ENCODE peak calls at places on chromosomes 2 and 18, in seven cellular contexts. Z, P, K, X, J, E and N are unnamed samples.

GRCh38 chr2:113169002-113169530 is 4.7 kb upstream of the PSD4 start:
- DNase-seq in Z (no peak), X (no peak), J (no peak), P (no peak), K (no peak), E (no peak), N (no peak)

GRCh38 chr18:5064846-5065245 is 132.2 kb downstream of the AKAIN1 start:
- DNase-seq in K (no peak), P (no peak), E (no peak), Z (no peak), J (no peak), X (no peak), N (no peak)

GRCh38 chr2:96391828-96392200 is 56.2 kb downstream of the NCAPH start:
- DNase-seq in X (no peak), E (no peak), Z (no peak), K (no peak), P (no peak), J (no peak), N (no peak)

GRCh38 chr18:45316127-45316526 is 299.1 kb upstream of the SLC14A2 start:
- DNase-seq in K (no peak), Z (no peak), P (no peak), E (peak; percentile 4), J (no peak), X (no peak), N (no peak)

GRCh38 chr2:191202881-191203397 is 42.3 kb upstream of the MYO1B start:
- DNase-seq in X (peak; percentile 33), E (no peak), P (no peak), J (peak; percentile 19), K (no peak), Z (no peak), N (no peak)

GRCh38 chr2:133158442-133158841 is 409.8 kb downstream of the NCKAP5 start:
- DNase-seq in E (no peak), Z (no peak), K (no peak), P (no peak), J (no peak), X (no peak), N (no peak)

GRCh38 chr2:228039752-228040534 is 141.5 kb downstream of the SPHKAP start:
- DNase-seq in Z (no peak), J (no peak), E (peak; percentile 28), X (peak; percentile 5), P (no peak), K (peak; percentile 47), N (no peak)

GRCh38 chr2:149038442-149039212 is at the start of gene LYPD6B:
- DNase-seq in J (peak; percentile 75), K (peak; percentile 81), P (no peak), E (peak; percentile 59), X (no peak), Z (no peak), N (no peak)

GRCh38 chr18:57846258-57846657 is 43.1 kb upstream of the ATP8B1 start:
- DNase-seq in K (peak; percentile 22), X (peak; percentile 83), J (no peak), Z (no peak), P (no peak), E (no peak), N (no peak)